ENCODE peak calls at places on chromosomes 2 and 18, in seven cellular contexts. W, P, X, Z, O, S and N are unnamed samples.

GRCh38 chr2:6970551-6970950 is 53.3 kb downstream of the RNF144A start:
- DNase-seq in W (no peak), P (no peak), X (no peak), Z (no peak), O (no peak), S (no peak), N (no peak)

GRCh38 chr2:84713441-84713840 is 167.4 kb downstream of the TRABD2A start:
- DNase-seq in W (no peak), P (no peak), X (no peak), Z (no peak), O (no peak), S (no peak), N (no peak)

GRCh38 chr2:191824403-191824802 is 22.5 kb downstream of the CAVIN2 start:
- DNase-seq in W (no peak), P (no peak), X (no peak), Z (no peak), O (no peak), S (no peak), N (no peak)

GRCh38 chr2:14790041-14790640 is 157.6 kb downstream of the LRATD1 start:
- DNase-seq in W (no peak), P (no peak), X (no peak), Z (no peak), O (no peak), S (no peak), N (no peak)

GRCh38 chr2:176080540-176081355 is 3.0 kb downstream of the EVX2 start:
- DNase-seq in W (peak), P (peak), X (no peak), Z (no peak), O (no peak), S (no peak), N (no peak)

GRCh38 chr18:75502286-75502685 is 74.8 kb upstream of the SMIM21 start:
- DNase-seq in W (no peak), P (no peak), X (no peak), Z (no peak), O (no peak), S (no peak), N (no peak)

GRCh38 chr18:13376841-13377351 is 158.3 kb downstream of the LDLRAD4 start:
- DNase-seq in W (no peak), P (no peak), X (no peak), Z (no peak), O (no peak), S (peak), N (no peak)

GRCh38 chr2:216648105-216648504 is 14.9 kb downstream of the IGFBP2 start:
- DNase-seq in W (no peak), P (no peak), X (no peak), Z (no peak), O (peak), S (no peak), N (no peak)

GRCh38 chr2:195561205-195562032 is 95.6 kb upstream of the SLC39A10 start:
- DNase-seq in W (no peak), P (no peak), X (no peak), Z (no peak), O (peak), S (no peak), N (no peak)

GRCh38 chr2:45315881-45316280 is 295.2 kb downstream of the SRBD1 start:
- DNase-seq in W (no peak), P (no peak), X (no peak), Z (peak), O (no peak), S (no peak), N (no peak)

GRCh38 chr2:62501794-62502500 is 4.0 kb downstream of the TMEM17 start:
- DNase-seq in W (no peak), P (no peak), X (no peak), Z (no peak), O (no peak), S (no peak), N (no peak)

GRCh38 chr2:221554769-221555510 is 17.2 kb downstream of the EPHA4 start:
- DNase-seq in W (no peak), P (no peak), X (no peak), Z (no peak), O (no peak), S (no peak), N (no peak)

DNA sequence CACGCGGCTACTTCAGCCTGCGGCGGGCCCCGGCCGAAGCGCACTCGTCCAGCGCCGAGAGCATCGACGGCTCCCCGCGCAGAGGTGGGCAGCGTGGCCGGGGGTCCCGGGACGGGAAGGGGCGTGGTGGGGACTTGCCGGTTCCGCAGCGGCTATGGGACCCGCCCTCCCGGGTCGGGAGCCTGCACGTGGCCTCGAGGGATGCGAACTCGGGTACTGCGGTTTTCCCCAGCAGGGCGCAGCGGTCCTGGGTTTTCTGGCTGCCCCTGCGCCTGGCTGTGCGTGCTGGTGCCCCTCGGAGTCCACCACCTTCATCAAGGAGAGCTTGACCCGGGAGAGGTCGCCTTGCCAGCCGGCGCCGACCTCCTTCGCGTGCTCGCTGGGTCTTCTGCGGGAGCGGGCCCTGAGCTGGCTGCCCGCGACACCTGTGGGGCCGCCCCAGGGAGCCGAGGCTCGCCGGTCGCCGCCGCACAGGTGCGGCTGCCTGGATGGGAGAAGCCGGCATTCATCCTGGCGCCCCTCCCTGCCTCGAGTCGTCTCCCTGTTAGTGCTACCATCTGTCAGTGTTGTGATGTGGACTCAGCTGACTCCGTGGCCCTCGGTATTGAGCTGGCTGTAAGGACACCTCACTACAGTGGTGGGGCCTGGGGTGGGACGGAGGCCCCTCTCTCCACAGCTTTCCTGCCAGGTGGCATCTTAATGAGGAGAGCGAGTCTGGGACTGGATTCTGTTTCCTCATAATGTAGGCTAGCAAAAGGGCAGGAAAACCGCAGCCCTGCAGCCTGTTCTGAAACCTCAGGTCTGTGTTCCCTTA is 177.3 kb downstream of the AGAP1 start:
- DNase-seq in W (no peak), P (no peak), X (no peak), Z (no peak), O (no peak), S (no peak), N (no peak)
- H3K4me3 ChIP-seq in W (peak), P (peak), X (peak), Z (no peak), O (peak), S (peak), N (peak)

GRCh38 chr2:233022561-233022960 is 9.5 kb upstream of the NGEF start:
- DNase-seq in W (no peak), P (no peak), X (no peak), Z (no peak), O (peak), S (no peak), N (no peak)
- TF ChIP-seq POLR2AphosphoS5 in W (no peak), P (no peak), X (no peak), Z (no peak), O (no peak), S (no peak), N (no peak)

GRCh38 chr2:19504400-19505198 is 146.2 kb upstream of the OSR1 start:
- DNase-seq in W (no peak), P (no peak), X (no peak), Z (no peak), O (no peak), S (no peak), N (no peak)
- TF ChIP-seq POLR2A in W (no peak), P (no peak), X (no peak), Z (no peak), O (no peak), S (no peak), N (no peak)

GRCh38 chr2:43637030-43637803 is at the start of gene PLEKHH2:
- DNase-seq in W (peak), P (peak), X (peak), Z (peak), O (peak), S (peak), N (peak)
- H3K4me3 ChIP-seq in W (peak), P (peak), X (peak), Z (peak), O (peak), S (peak), N (peak)

GRCh38 chr18:8329186-8329771 is 280.0 kb upstream of the RAB12 start:
- DNase-seq in W (no peak), P (no peak), X (no peak), Z (peak), O (no peak), S (no peak), N (no peak)
- TF ChIP-seq POLR2AphosphoS5 in W (no peak), P (no peak), X (no peak), Z (no peak), O (no peak), S (no peak), N (no peak)

GRCh38 chr18:3447035-3447894 is 2.7 kb upstream of the TGIF1 start:
- DNase-seq in W (peak), P (no peak), X (no peak), Z (peak), O (peak), S (no peak), N (peak)

GRCh38 chr18:3447895-3448844 is 1.8 kb upstream of the TGIF1 start:
- DNase-seq in W (peak), P (peak), X (peak), Z (peak), O (peak), S (peak), N (peak)

GRCh38 chr18:3449702-3450357 is at the start of gene TGIF1:
- DNase-seq in W (peak), P (peak), X (peak), Z (peak), O (peak), S (peak), N (peak)

GRCh38 chr18:3450358-3451107 is 561 bp downstream of the TGIF1 start:
- DNase-seq in W (peak), P (peak), X (no peak), Z (peak), O (peak), S (peak), N (peak)

DNA sequence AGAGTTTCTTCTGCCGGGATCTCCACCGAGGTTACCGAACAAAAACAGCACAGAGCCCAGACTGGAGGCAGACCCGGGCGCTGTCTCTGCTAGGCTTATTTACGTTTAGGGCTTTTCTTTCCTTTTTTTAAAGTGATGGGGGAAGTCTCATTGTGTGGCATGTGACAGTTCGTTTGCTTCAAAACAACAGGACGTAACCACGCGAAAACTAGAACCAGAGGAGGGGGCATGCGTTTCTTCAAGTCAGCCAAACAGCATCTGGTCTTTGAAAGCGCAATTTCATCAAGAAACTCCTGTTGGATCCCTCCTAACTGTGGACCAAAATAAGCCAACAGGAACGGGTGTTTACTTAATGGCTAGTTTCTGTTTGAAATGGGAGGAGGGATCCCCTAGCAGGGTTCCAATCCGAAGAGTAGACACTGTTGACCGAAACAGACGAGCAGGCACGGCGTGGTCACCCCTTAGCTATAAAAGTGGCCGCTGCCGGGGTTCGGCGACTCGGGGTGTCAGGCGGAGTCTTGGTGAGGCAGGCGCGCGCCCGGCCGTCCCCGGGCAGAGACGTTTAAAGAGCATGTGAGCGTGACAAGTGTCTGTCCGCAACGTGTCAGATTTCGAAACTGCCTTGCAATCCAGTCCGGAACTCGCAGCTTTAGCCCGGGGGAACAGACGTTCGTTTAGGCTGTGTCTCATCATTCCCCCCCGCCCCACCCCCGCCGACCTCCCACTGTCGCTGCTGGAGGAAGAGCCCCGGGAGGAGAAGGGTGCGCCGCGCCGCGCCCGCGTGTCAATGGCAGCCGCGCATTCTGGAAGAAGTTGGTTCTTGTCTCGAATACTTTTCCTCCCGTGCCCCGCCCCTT is 899 bp upstream of the TGIF1 start:
- DNase-seq in W (peak), P (peak), X (peak), Z (peak), O (peak), S (peak), N (peak)
- TF ChIP-seq POLR2A in W (peak), P (peak), X (no peak), Z (no peak), O (peak), S (peak), N (peak)

GRCh38 chr2:37300578-37300977 is 24.1 kb downstream of the PRKD3 start:
- DNase-seq in W (no peak), P (no peak), X (no peak), Z (no peak), O (no peak), S (no peak), N (no peak)

GRCh38 chr2:37307500-37307899 is 17.1 kb downstream of the PRKD3 start:
- DNase-seq in W (no peak), P (no peak), X (no peak), Z (no peak), O (no peak), S (no peak), N (no peak)

GRCh38 chr2:37302701-37303252 is 21.9 kb downstream of the PRKD3 start:
- DNase-seq in W (no peak), P (no peak), X (no peak), Z (no peak), O (no peak), S (no peak), N (no peak)

GRCh38 chr2:37301408-37301807 is 23.2 kb downstream of the PRKD3 start:
- DNase-seq in W (no peak), P (no peak), X (no peak), Z (no peak), O (no peak), S (no peak), N (no peak)

DNA sequence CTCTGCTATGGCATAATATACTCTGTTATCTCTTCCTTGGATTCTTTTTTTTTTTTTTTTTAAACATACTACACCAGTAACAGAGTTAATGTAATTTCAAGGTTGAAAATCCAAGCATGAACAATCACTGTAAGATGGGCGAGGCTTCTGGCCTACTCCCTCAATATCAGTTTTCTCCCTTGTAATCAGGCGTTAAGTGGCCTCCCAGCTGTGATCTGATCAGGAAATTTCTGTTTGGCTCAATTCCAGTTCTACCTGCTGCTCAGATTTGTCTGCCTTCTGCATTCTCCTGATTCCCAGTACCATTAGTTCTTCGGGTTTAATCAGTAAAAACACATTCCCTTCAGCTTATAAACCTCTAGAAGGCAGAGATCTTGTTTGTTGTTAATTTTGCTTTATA is 18.6 kb downstream of the PRKD3 start:
- DNase-seq in W (peak), P (no peak), X (no peak), Z (peak), O (no peak), S (no peak), N (no peak)
- H3K4me3 ChIP-seq in W (no peak), P (no peak), X (no peak), Z (no peak), O (no peak), S (no peak), N (no peak)

GRCh38 chr2:126655500-126656310 is at the start of gene GYPC:
- DNase-seq in W (peak), P (peak), X (no peak), Z (no peak), O (peak), S (peak), N (peak)
- TF ChIP-seq POLR2AphosphoS5 in W (peak), P (peak), X (no peak), Z (no peak), O (peak), S (peak), N (peak)